ENCODE peak calls at places on chromosome 2, in six cellular contexts. G is kidney tubule cell; X is cardiac fibroblast; O is A673; Z is effector CD4-positive, alpha-beta T cell; B is prostate gland. J is an unnamed sample.

GRCh38 chr2:111071480-111072143 is 49.1 kb upstream of the BCL2L11 start:
- DNase-seq in X (peak; percentile 84), O (no peak), Z (no peak), B (peak; percentile 38), G (peak; percentile 93), J (no peak)

GRCh38 chr2:46381263-46381849 is 84.1 kb downstream of the EPAS1 start:
- DNase-seq in Z (no peak), B (no peak), G (no peak), X (no peak), O (no peak), J (no peak)

GRCh38 chr2:231674587-231675334 is 33.6 kb upstream of the PTMA start:
- DNase-seq in Z (peak; percentile 34), B (peak; percentile 39), G (peak; percentile 78), X (peak; percentile 62), O (peak; percentile 75), J (peak; percentile 79)

GRCh38 chr2:237910576-237911362 is 51.3 kb downstream of the RAMP1 start:
- DNase-seq in X (no peak), B (no peak), Z (no peak), O (no peak), G (no peak), J (no peak)

GRCh38 chr2:211477537-211478275 is 921.3 kb downstream of the CPS1 start:
- DNase-seq in B (no peak), Z (no peak), G (no peak), O (no peak), X (no peak), J (no peak)

GRCh38 chr2:47299555-47299954 is 103.4 kb upstream of the MSH2 start:
- DNase-seq in O (no peak), X (peak; percentile 77), B (no peak), Z (no peak), G (peak; percentile 40), J (no peak)

GRCh38 chr2:52402128-52402527 is 1365.5 kb upstream of the CHAC2 start:
- DNase-seq in G (no peak), Z (no peak), X (no peak), O (no peak), B (no peak), J (peak; percentile 32)

GRCh38 chr2:6822394-6822793 is 43.3 kb downstream of the CMPK2 start:
- DNase-seq in O (no peak), B (no peak), G (no peak), Z (no peak), X (no peak), J (no peak)

GRCh38 chr2:205407984-205408383 is 274.3 kb upstream of the NRP2 start:
- DNase-seq in Z (no peak), B (no peak), G (no peak), X (peak; percentile 80), O (peak; percentile 37), J (no peak)

J was measured in thyroid gland.